ENCODE peak calls at places on chromosomes 6 and 20, in four cellular contexts. F, C, P and E are unnamed samples.

GRCh38 chr20:12698817-12699216 is 310.0 kb upstream of the SPTLC3 start:
- DNase-seq in F (no peak), C (no peak), P (no peak), E (no peak)

GRCh38 chr6:144349690-144350132 is 64.6 kb downstream of the UTRN start:
- DNase-seq in F (peak; percentile 43), C (no peak), P (peak; percentile 47), E (no peak)

GRCh38 chr6:46949662-46950280 is 28.0 kb upstream of the ADGRF5 start:
- DNase-seq in F (no peak), C (no peak), P (no peak), E (no peak)

GRCh38 chr20:48656661-48657211 is 171.1 kb downstream of the PREX1 start:
- DNase-seq in F (peak; percentile 16), C (no peak), P (peak; percentile 93), E (no peak)

GRCh38 chr20:8156603-8157079 is 24.6 kb downstream of the PLCB1 start:
- DNase-seq in F (peak; percentile 74), C (peak; percentile 97), P (no peak), E (peak; percentile 8)

GRCh38 chr6:20946037-20946436 is 411.8 kb downstream of the CDKAL1 start:
- DNase-seq in F (no peak), C (no peak), P (peak; percentile 39), E (no peak)

GRCh38 chr6:157585274-157586087 is 204.5 kb downstream of the ZDHHC14 start:
- DNase-seq in F (no peak), C (no peak), P (no peak), E (no peak)

GRCh38 chr20:49620364-49621240 is 52.7 kb upstream of the PTGIS start:
- DNase-seq in F (no peak), C (no peak), P (no peak), E (no peak)

GRCh38 chr20:57977588-57977987 is 250.9 kb downstream of the ANKRD60 start:
- DNase-seq in F (no peak), C (no peak), P (no peak), E (no peak)

GRCh38 chr6:119627908-119628669 is 278.5 kb upstream of the MAN1A1 start:
- DNase-seq in F (no peak), C (no peak), P (peak; percentile 14), E (peak; percentile 34)

GRCh38 chr6:106553440-106553839 is 75.9 kb downstream of the RTN4IP1 start:
- DNase-seq in F (no peak), C (no peak), P (no peak), E (no peak)

GRCh38 chr6:28710466-28711191 is 184.9 kb downstream of the GPX5 start:
- DNase-seq in F (no peak), C (peak; percentile 22), P (no peak), E (peak; percentile 48)

GRCh38 chr20:22795897-22796296 is 211.5 kb upstream of the FOXA2 start:
- DNase-seq in F (no peak), C (no peak), P (no peak), E (peak; percentile 72)

GRCh38 chr20:17617212-17617867 is 47.5 kb downstream of the DSTN start:
- DNase-seq in F (peak; percentile 23), C (peak; percentile 50), P (peak; percentile 95), E (peak; percentile 58)

GRCh38 chr6:135062735-135063134 is 8.1 kb upstream of the HBS1L start:
- DNase-seq in F (peak; percentile 35), C (no peak), P (no peak), E (peak; percentile 8)

GRCh38 chr6:42781811-42782688 is at the start of gene BICRAL:
- DNase-seq in F (peak; percentile 62), C (peak; percentile 89), P (peak; percentile 89), E (peak; percentile 73)

GRCh38 chr20:49282584-49283171 is 4.8 kb upstream of the ZNFX1 start:
- DNase-seq in F (peak; percentile 43), C (no peak), P (no peak), E (no peak)